ENCODE peak calls at places on chromosome 13, in eight cellular contexts. C is HTR-8/SVneo, Y is esophagus squamous epithelium, P is RPMI7951, S is fibroblast of lung, G is AG08396, E is astrocyte, D is cardiac fibroblast. A is an unnamed sample.

GRCh38 chr13:72716776-72717175 is 10.7 kb downstream of the MZT1 start:
- DNase-seq in E (no peak), C (no peak), G (no peak), Y (no peak), S (no peak), D (no peak), P (no peak), A (no peak)

GRCh38 chr13:84500016-84500415 is 617.7 kb upstream of the SLITRK1 start:
- DNase-seq in D (no peak), S (peak), P (no peak), C (no peak), G (no peak), Y (no peak), E (peak), A (no peak)

GRCh38 chr13:27524981-27525975 is 74.9 kb upstream of the MTIF3 start:
- DNase-seq in Y (no peak), C (no peak), E (no peak), G (no peak), S (no peak), P (no peak), D (no peak), A (no peak)

GRCh38 chr13:23350009-23350408 is 83.5 kb downstream of the SACS start:
- DNase-seq in D (peak), Y (no peak), G (no peak), C (no peak), P (no peak), E (peak), S (peak), A (peak)

GRCh38 chr13:32266130-32266529 is 49.0 kb downstream of the ZAR1L start:
- DNase-seq in Y (no peak), P (no peak), E (no peak), C (no peak), G (no peak), S (no peak), D (no peak), A (no peak)

GRCh38 chr13:40598599-40598998 is 67.8 kb downstream of the FOXO1 start:
- DNase-seq in C (no peak), G (no peak), S (peak), Y (no peak), D (no peak), E (peak), P (no peak), A (no peak)

GRCh38 chr13:102400619-102401125 is 1.2 kb downstream of the FGF14 start:
- DNase-seq in C (no peak), P (no peak), S (peak), E (no peak), Y (no peak), G (peak), D (no peak), A (peak)

GRCh38 chr13:75704194-75704941 is 68.2 kb downstream of the LMO7 start:
- DNase-seq in P (peak), Y (no peak), G (peak), E (peak), D (peak), C (no peak), S (peak), A (no peak)

GRCh38 chr13:76019421-76020044 is 383.4 kb downstream of the LMO7 start:
- DNase-seq in S (peak), C (no peak), E (no peak), P (peak), G (no peak), D (no peak), Y (no peak), A (peak)

GRCh38 chr13:32734511-32734910 is 148.3 kb downstream of the PDS5B start:
- DNase-seq in G (no peak), Y (no peak), E (peak), D (peak), S (peak), C (peak), P (peak), A (no peak)

GRCh38 chr13:29849071-29849541 is 1.3 kb downstream of the UBL3 start:
- DNase-seq in S (peak), D (peak), C (no peak), P (peak), Y (no peak), E (peak), G (no peak), A (no peak)

GRCh38 chr13:44906758-44907157 is 82.5 kb downstream of the NUFIP1 start:
- DNase-seq in Y (no peak), C (no peak), E (peak), D (no peak), S (peak), G (peak), P (peak), A (peak)

GRCh38 chr13:71879945-71880344 is 12.9 kb upstream of the DACH1 start:
- DNase-seq in S (no peak), Y (no peak), P (no peak), E (no peak), G (no peak), D (no peak), C (no peak), A (no peak)

GRCh38 chr13:72648513-72649065 is 78.8 kb downstream of the MZT1 start:
- DNase-seq in D (no peak), G (no peak), C (no peak), P (peak), Y (no peak), E (no peak), S (no peak), A (no peak)

GRCh38 chr13:109233293-109233692 is 553.1 kb downstream of the IRS2 start:
- DNase-seq in Y (no peak), C (no peak), P (no peak), S (peak), E (no peak), G (no peak), D (no peak), A (no peak)

GRCh38 chr13:51502206-51502651 is 49.4 kb upstream of the INTS6 start:
- DNase-seq in D (peak), S (peak), E (peak), G (peak), P (no peak), Y (no peak), C (no peak), A (peak)

GRCh38 chr13:108943842-108944241 is 314.4 kb downstream of the MYO16 start:
- DNase-seq in Y (no peak), D (no peak), G (no peak), S (no peak), P (no peak), E (no peak), C (no peak), A (no peak)

GRCh38 chr13:30191491-30192100 is 115.8 kb downstream of the KATNAL1 start:
- DNase-seq in E (peak), Y (no peak), S (peak), C (peak), D (peak), G (peak), P (peak), A (peak)

GRCh38 chr13:112062619-112063308 is 4.2 kb upstream of the SOX1 start:
- DNase-seq in Y (no peak), E (no peak), C (no peak), D (no peak), P (no peak), G (no peak), S (no peak), A (no peak)

GRCh38 chr13:52838433-52839107 is 9.9 kb downstream of the PCDH8 start:
- DNase-seq in P (no peak), Y (no peak), E (no peak), C (no peak), G (no peak), D (no peak), S (no peak), A (no peak)

GRCh38 chr13:64314286-64314685 is 2898.6 kb upstream of the PCDH20 start:
- DNase-seq in E (peak), S (peak), D (peak), P (peak), G (no peak), C (peak), Y (no peak), A (no peak)

GRCh38 chr13:32001392-32001768 is 30.2 kb upstream of the FRY start:
- DNase-seq in D (peak), G (peak), S (peak), C (peak), P (peak), Y (no peak), E (peak), A (peak)

GRCh38 chr13:27408074-27408473 is 16.3 kb upstream of the GTF3A start:
- DNase-seq in P (no peak), D (no peak), C (no peak), S (no peak), E (no peak), G (no peak), Y (no peak), A (no peak)

GRCh38 chr13:110261166-110262081 is 45.5 kb downstream of the COL4A1 start:
- DNase-seq in E (no peak), P (no peak), Y (no peak), G (no peak), C (no peak), D (no peak), S (no peak), A (no peak)

GRCh38 chr13:24181991-24182702 is 21.6 kb downstream of the SPATA13 start:
- DNase-seq in E (no peak), Y (no peak), P (no peak), C (no peak), D (no peak), S (no peak), G (no peak), A (no peak)

GRCh38 chr13:97308735-97309429 is 86.7 kb downstream of the MBNL2 start:
- DNase-seq in P (peak), Y (no peak), D (peak), E (peak), G (no peak), C (no peak), S (peak), A (peak)

GRCh38 chr13:77425705-77426104 is 98.8 kb upstream of the MYCBP2 start:
- DNase-seq in D (no peak), G (no peak), E (no peak), C (no peak), Y (no peak), S (no peak), P (no peak), A (no peak)